ENCODE peak calls at places on chromosomes 3 and 15, in seven cellular contexts. N, W, M, Q, V, R and P are unnamed samples.

GRCh38 chr3:105883798-105884377 is 15.1 kb upstream of the CBLB start:
- DNase-seq in V (no peak), W (no peak), M (no peak), R (no peak), N (no peak), Q (no peak), P (no peak)

GRCh38 chr3:71436337-71436736 is 147.2 kb downstream of the FOXP1 start:
- DNase-seq in R (no peak), M (no peak), V (no peak), N (no peak), Q (no peak), W (no peak), P (no peak)

GRCh38 chr15:72912121-72912520 is 128.6 kb upstream of the ADPGK start:
- DNase-seq in R (no peak), N (no peak), Q (no peak), W (no peak), V (no peak), M (no peak), P (no peak)

GRCh38 chr15:91953432-91953831 is 99.9 kb downstream of the SLCO3A1 start:
- DNase-seq in Q (no peak), W (no peak), R (no peak), N (peak), V (no peak), M (no peak), P (no peak)

GRCh38 chr3:132006605-132007204 is 28.1 kb downstream of the CPNE4 start:
- DNase-seq in N (no peak), R (no peak), Q (peak), W (peak), V (peak), M (no peak), P (peak)

GRCh38 chr3:56862352-56863062 is 60.8 kb upstream of the ARHGEF3 start:
- DNase-seq in M (no peak), R (no peak), N (no peak), Q (no peak), V (peak), W (no peak), P (no peak)

GRCh38 chr3:125683067-125683844 is 88.0 kb upstream of the OSBPL11 start:
- DNase-seq in V (no peak), W (no peak), R (no peak), M (no peak), N (no peak), Q (no peak), P (no peak)

GRCh38 chr3:17322106-17322793 is 420.2 kb downstream of the TBC1D5 start:
- DNase-seq in Q (no peak), R (no peak), N (no peak), V (no peak), M (no peak), W (peak), P (no peak)

GRCh38 chr3:78091478-78092119 is 1051.7 kb downstream of the ROBO2 start:
- DNase-seq in W (no peak), N (no peak), Q (no peak), V (no peak), R (no peak), M (no peak), P (no peak)